ENCODE peak calls at places on chromosomes 7 and 10, in four cellular contexts. J is IMR-90, V is GM12878, R is K562. C is an unnamed sample.

GRCh38 chr10:122054046-122055025 is 65.4 kb downstream of the TACC2 start:
- DNase-seq in J (peak), V (no peak), R (peak), C (peak)

GRCh38 chr7:55063633-55064032 is 44.8 kb downstream of the EGFR start:
- DNase-seq in J (peak), V (no peak), R (no peak), C (no peak)

GRCh38 chr10:47323636-47324299 is 1.5 kb downstream of the GDF2 start:
- DNase-seq in J (no peak), V (no peak), R (no peak), C (no peak)

GRCh38 chr7:5541087-5541992 is 117.7 kb upstream of the TNRC18 start:
- DNase-seq in J (no peak), V (no peak), R (no peak), C (no peak)

GRCh38 chr7:75776295-75776971 is 4.4 kb upstream of the CCL26 start:
- DNase-seq in J (peak), V (peak), R (no peak), C (no peak)

GRCh38 chr10:109203616-109204375 is 719.5 kb downstream of the XPNPEP1 start:
- DNase-seq in J (peak), V (no peak), R (no peak), C (no peak)

GRCh38 chr7:103325744-103326143 is 18.8 kb downstream of the DNAJC2 start:
- DNase-seq in J (no peak), V (no peak), R (no peak), C (no peak)

GRCh38 chr10:6218692-6219493 is 16.2 kb downstream of the PFKFB3 start:
- DNase-seq in J (peak), V (no peak), R (no peak), C (no peak)

GRCh38 chr10:35223016-35223415 is 96.4 kb downstream of the CREM start:
- DNase-seq in J (no peak), V (no peak), R (no peak), C (no peak)

GRCh38 chr7:120272896-120273475 is at the start of gene KCND2:
- DNase-seq in J (no peak), V (no peak), R (no peak), C (no peak)

GRCh38 chr7:75739796-75740672 is 1.3 kb upstream of the HIP1 start:
- DNase-seq in J (peak), V (peak), R (no peak), C (no peak)

GRCh38 chr10:27744478-27745379 is 890 bp downstream of the MKX start:
- DNase-seq in J (peak), V (no peak), R (no peak), C (peak)

GRCh38 chr7:30467275-30467674 is 11.3 kb downstream of the NOD1 start:
- DNase-seq in J (no peak), V (no peak), R (no peak), C (no peak)

GRCh38 chr7:151006590-151007300 is 15.9 kb downstream of the NOS3 start:
- DNase-seq in J (no peak), V (no peak), R (no peak), C (no peak)

GRCh38 chr7:22559829-22560489 is 60.0 kb upstream of the STEAP1B start:
- DNase-seq in J (peak), V (no peak), R (peak), C (peak)
- TF ChIP-seq FOS in J (no peak), V (no peak), R (no peak), C (no peak)

GRCh38 chr7:80078882-80079281 is 55.7 kb upstream of the GNAI1 start:
- DNase-seq in J (no peak), V (no peak), R (no peak), C (no peak)

GRCh38 chr7:80082214-80082613 is 52.4 kb upstream of the GNAI1 start:
- DNase-seq in J (peak), V (no peak), R (no peak), C (peak)

DNA sequence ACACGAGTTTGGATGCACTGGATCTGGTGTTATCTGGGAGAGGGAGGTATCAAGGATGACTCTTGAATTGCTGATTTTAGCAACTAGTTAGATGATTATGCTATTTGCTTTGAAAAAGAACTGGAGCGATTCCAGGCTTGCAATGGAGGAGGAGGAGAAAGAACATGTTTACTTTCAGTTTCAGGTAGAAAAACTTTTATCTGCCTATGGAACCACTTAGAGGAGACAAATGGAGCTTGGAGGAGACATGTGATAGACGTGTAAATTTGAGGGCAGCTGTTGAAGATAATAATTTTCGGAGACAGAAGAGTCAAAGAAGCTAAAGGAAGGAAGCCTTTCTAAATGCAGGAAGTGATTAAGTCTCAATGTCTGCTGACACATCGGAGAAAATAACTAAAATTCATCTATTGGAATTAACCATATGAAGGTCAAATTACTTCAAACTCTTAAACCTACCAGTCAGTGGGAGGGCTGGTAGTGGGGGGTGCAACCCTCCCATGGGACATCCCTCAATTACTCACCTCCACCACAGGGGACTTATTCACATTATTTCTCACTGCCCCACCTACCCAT is 56.4 kb upstream of the GNAI1 start:
- DNase-seq in J (peak), V (no peak), R (no peak), C (peak)
- TF ChIP-seq FOS in J (no peak), V (no peak), R (no peak), C (peak)

DNA sequence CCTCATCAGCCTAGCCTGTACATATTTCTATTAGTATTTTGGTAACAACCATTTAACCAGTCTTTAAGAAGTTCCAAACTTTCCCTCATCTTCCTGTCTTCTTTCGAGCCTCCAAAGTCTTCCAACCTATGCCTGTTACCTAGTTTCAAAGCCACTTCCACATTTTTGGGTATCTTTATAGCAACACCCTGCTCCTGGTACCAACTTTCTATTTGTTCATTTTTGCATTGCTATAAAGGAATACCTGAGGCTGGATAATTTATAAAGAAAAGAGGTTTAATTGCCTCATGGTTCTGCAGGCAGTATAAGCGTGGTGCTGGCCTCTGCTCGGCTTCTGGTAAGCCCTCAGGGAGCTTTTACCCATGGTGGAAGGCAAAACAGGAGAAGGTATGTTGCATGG is 578.8 kb upstream of the AUTS2 start:
- DNase-seq in J (no peak), V (no peak), R (no peak), C (no peak)
- TF ChIP-seq FOS in J (no peak), V (no peak), R (no peak), C (no peak)

GRCh38 chr10:95569368-95569767 is 8.2 kb upstream of the SORBS1 start:
- DNase-seq in J (no peak), V (no peak), R (no peak), C (no peak)

GRCh38 chr10:95564291-95564690 is 3.1 kb upstream of the SORBS1 start:
- DNase-seq in J (no peak), V (no peak), R (no peak), C (no peak)

GRCh38 chr10:95566121-95566520 is 5.0 kb upstream of the SORBS1 start:
- DNase-seq in J (no peak), V (no peak), R (no peak), C (no peak)

GRCh38 chr10:95571390-95571789 is 10.2 kb upstream of the SORBS1 start:
- DNase-seq in J (no peak), V (no peak), R (no peak), C (no peak)

DNA sequence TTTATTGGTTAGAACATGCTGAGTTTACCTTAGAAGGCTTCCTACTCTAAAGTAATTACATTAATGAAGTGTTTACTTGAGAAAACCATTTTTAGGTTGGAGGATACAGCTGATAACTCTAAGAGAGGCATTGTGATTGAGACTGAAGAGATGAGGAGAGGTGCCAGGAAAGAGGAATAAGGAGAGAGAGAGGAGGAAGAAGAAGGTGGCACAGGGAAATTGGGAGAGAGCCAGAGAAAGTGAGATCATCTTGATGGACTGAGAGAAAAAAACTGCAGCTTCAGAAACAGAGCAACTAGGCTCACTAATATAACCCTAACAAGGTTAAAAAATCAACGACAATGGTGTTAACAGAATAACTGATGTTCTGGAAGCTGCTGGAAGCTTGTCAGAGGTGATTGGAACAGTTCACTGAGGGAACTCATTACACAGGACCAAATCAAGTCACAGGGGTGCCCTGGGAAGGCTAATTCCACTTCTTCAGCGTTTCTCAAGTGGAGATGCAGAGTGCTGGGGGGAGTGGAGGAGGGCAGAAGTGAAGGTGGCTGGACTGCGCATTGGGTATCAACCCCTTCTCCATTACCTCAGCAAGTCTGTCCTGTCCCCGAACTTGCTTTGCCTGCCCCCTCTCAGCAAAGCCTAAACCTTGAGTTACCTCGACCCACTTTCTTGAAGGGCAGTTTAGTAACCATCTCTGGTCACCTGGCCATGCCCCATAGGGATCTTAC is 6.9 kb upstream of the SORBS1 start:
- DNase-seq in J (no peak), V (no peak), R (no peak), C (peak)
- TF ChIP-seq FOS in J (no peak), V (no peak), R (no peak), C (no peak)

GRCh38 chr10:69901623-69902505 is 100.2 kb downstream of the COL13A1 start:
- DNase-seq in J (peak), V (no peak), R (peak), C (peak)
- TF ChIP-seq FOS in J (no peak), V (no peak), R (no peak), C (no peak)

DNA sequence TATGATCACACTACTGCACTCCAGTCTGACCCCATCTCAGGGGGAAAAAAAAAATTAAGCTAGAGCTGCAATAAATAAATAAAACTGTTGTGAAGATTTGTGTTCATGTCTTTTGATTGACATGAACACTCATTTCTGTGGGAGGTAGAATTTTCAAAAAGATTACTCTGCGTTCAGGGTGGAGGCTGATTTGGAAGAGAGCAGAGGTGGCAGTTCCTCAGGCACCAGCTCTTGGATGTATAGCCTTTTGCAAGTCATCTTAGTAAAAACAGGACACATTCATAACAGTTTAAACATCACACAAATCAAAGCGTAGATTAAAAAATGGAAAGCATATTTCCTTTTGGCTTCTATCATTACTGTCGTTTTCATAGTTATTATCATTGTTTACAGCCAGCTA is 243.5 kb upstream of the LRGUK start:
- DNase-seq in J (no peak), V (no peak), R (no peak), C (no peak)
- TF ChIP-seq FOS in J (no peak), V (no peak), R (no peak), C (no peak)

DNA sequence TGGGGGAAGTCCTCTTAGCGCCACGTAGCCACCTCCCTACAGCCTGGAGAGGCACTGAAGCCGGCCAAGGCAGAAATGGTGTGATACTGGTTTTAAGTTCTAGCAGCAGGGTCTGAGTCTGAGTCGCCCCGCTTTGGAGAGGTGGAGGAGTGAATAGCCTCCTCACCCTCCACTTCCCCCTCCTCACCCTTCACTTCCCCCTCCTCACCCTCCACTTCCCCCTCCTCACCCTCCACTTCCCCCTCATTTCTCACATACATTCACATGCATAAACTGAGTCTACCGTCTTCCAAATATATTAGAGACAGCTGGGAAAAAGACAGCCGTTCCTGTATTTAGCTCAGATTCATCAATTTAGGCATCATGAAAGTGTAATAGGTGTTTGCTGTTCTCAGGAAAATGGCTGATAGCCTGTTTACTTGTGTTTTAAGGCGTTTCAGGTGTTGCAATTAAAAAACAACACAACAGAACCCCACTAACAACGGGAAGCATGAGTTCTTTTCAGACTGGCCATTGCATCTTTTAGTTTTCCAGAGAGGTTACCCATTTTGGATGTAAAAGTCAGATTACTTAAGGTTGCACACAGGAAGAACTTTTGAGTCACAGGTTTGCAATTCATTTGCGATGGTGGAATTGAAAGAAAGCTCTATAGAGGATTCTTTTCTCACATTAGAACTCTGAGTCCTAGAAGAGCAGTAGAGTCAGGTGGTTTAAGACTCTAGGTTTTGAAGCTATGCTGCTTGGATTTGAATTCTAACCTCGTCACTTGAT is 844 bp downstream of the NRBF2 start:
- DNase-seq in J (peak), V (no peak), R (no peak), C (peak)
- TF ChIP-seq FOS in J (no peak), V (no peak), R (no peak), C (no peak)

GRCh38 chr10:101778781-101779543 is 3.0 kb upstream of the FGF8 start:
- DNase-seq in J (no peak), V (no peak), R (peak), C (peak)
- TF ChIP-seq FOS in J (no peak), V (no peak), R (no peak), C (no peak)

GRCh38 chr7:132443776-132444520 is 132.3 kb downstream of the PLXNA4 start:
- DNase-seq in J (no peak), V (no peak), R (no peak), C (no peak)

GRCh38 chr7:132441935-132442334 is 134.3 kb downstream of the PLXNA4 start:
- DNase-seq in J (no peak), V (no peak), R (no peak), C (no peak)

GRCh38 chr7:132446666-132447217 is 129.5 kb downstream of the PLXNA4 start:
- DNase-seq in J (no peak), V (no peak), R (no peak), C (no peak)

GRCh38 chr7:132450188-132450587 is 126.1 kb downstream of the PLXNA4 start:
- DNase-seq in J (no peak), V (no peak), R (no peak), C (no peak)

GRCh38 chr7:132446265-132446664 is 130.0 kb downstream of the PLXNA4 start:
- DNase-seq in J (no peak), V (no peak), R (no peak), C (no peak)
- TF ChIP-seq FOS in J (no peak), V (no peak), R (no peak), C (no peak)

GRCh38 chr10:77478248-77478963 is 159.2 kb downstream of the KCNMA1 start:
- DNase-seq in J (peak), V (no peak), R (no peak), C (no peak)
- TF ChIP-seq FOS in J (peak), V (no peak), R (no peak), C (no peak)